ENCODE peak calls at places on chromosomes 1 and 21, in four cellular contexts. One of them, this sample, is unnamed.
A peak's percentile ranks its signal among the peaks of the same experiment; 100 is the strongest.

GRCh38 chr1:216562383-216562782 is 139.1 kb upstream of the USH2A start:
- DNase-seq in endothelial cell of umbilical vein: no peak
- DNase-seq in HepG2: no peak
- DNase-seq in K562: no peak
- DNase-seq in this sample: no peak

GRCh38 chr1:29703596-29703995 is 467.3 kb downstream of the PTPRU start:
- DNase-seq in K562: peak; percentile 61
- DNase-seq in endothelial cell of umbilical vein: peak; percentile 39
- DNase-seq in HepG2: no peak
- DNase-seq in this sample: no peak

GRCh38 chr1:12521096-12521495 is 96.9 kb downstream of the DHRS3 start:
- DNase-seq in HepG2: no peak
- DNase-seq in endothelial cell of umbilical vein: no peak
- DNase-seq in K562: no peak
- DNase-seq in this sample: no peak

GRCh38 chr1:81670286-81670685 is 130.4 kb upstream of the ADGRL2 start:
- DNase-seq in K562: no peak
- DNase-seq in endothelial cell of umbilical vein: peak; percentile 98
- DNase-seq in HepG2: no peak
- DNase-seq in this sample: no peak

GRCh38 chr1:219432966-219433365 is 179.9 kb downstream of the ZC3H11B start:
- DNase-seq in endothelial cell of umbilical vein: no peak
- DNase-seq in K562: no peak
- DNase-seq in HepG2: no peak
- DNase-seq in this sample: no peak

GRCh38 chr1:150813028-150813707 is 5.1 kb upstream of the CTSK start:
- DNase-seq in K562: peak; percentile 68
- DNase-seq in endothelial cell of umbilical vein: peak; percentile 83
- DNase-seq in HepG2: peak; percentile 36
- DNase-seq in this sample: peak; percentile 29

GRCh38 chr1:196078691-196079090 is 529.5 kb downstream of the KCNT2 start:
- DNase-seq in endothelial cell of umbilical vein: no peak
- DNase-seq in K562: peak; percentile 20
- DNase-seq in HepG2: no peak
- DNase-seq in this sample: no peak

GRCh38 chr1:29256395-29256794 is 20.1 kb downstream of the PTPRU start:
- DNase-seq in K562: no peak
- DNase-seq in HepG2: no peak
- DNase-seq in endothelial cell of umbilical vein: no peak
- DNase-seq in this sample: no peak

GRCh38 chr1:203746281-203746680 is 18.7 kb upstream of the LAX1 start:
- DNase-seq in HepG2: no peak
- DNase-seq in endothelial cell of umbilical vein: no peak
- DNase-seq in K562: no peak
- DNase-seq in this sample: no peak

GRCh38 chr1:76593614-76594013 is 273.7 kb upstream of the ST6GALNAC5 start:
- DNase-seq in HepG2: no peak
- DNase-seq in K562: no peak
- DNase-seq in endothelial cell of umbilical vein: no peak
- DNase-seq in this sample: no peak

GRCh38 chr1:65195495-65196417 is 47.8 kb downstream of the AK4 start:
- DNase-seq in HepG2: no peak
- DNase-seq in K562: peak; percentile 30
- DNase-seq in endothelial cell of umbilical vein: no peak
- DNase-seq in this sample: no peak

GRCh38 chr1:195065437-195065836 is 1542.8 kb downstream of the KCNT2 start:
- DNase-seq in K562: no peak
- DNase-seq in endothelial cell of umbilical vein: no peak
- DNase-seq in HepG2: no peak
- DNase-seq in this sample: no peak

GRCh38 chr1:51290489-51290847 is 39.9 kb downstream of the TTC39A start:
- DNase-seq in endothelial cell of umbilical vein: no peak
- DNase-seq in HepG2: no peak
- DNase-seq in K562: no peak
- DNase-seq in this sample: no peak

GRCh38 chr1:69410893-69411292 is 156.8 kb upstream of the LRRC7 start:
- DNase-seq in HepG2: no peak
- DNase-seq in K562: no peak
- DNase-seq in endothelial cell of umbilical vein: no peak
- DNase-seq in this sample: no peak

GRCh38 chr21:39633043-39633442 is 20.3 kb downstream of the B3GALT5 start:
- DNase-seq in HepG2: no peak
- DNase-seq in K562: no peak
- DNase-seq in endothelial cell of umbilical vein: no peak
- DNase-seq in this sample: no peak

GRCh38 chr1:206924549-206925115 is 2.9 kb upstream of the FCMR start:
- DNase-seq in endothelial cell of umbilical vein: no peak
- DNase-seq in HepG2: no peak
- DNase-seq in K562: no peak
- DNase-seq in this sample: no peak

GRCh38 chr1:192489748-192490147 is 85.8 kb upstream of the RGS1 start:
- DNase-seq in HepG2: no peak
- DNase-seq in K562: no peak
- DNase-seq in endothelial cell of umbilical vein: peak; percentile 95
- DNase-seq in this sample: no peak

GRCh38 chr1:164602480-164603093 is 43.6 kb downstream of the PBX1 start:
- DNase-seq in HepG2: no peak
- DNase-seq in endothelial cell of umbilical vein: peak; percentile 53
- DNase-seq in K562: no peak
- DNase-seq in this sample: peak; percentile 49

GRCh38 chr1:216812966-216813365 is 89.7 kb upstream of the ESRRG start:
- DNase-seq in K562: no peak
- DNase-seq in endothelial cell of umbilical vein: no peak
- DNase-seq in HepG2: no peak
- DNase-seq in this sample: no peak

GRCh38 chr1:184802739-184803492 is 48.3 kb upstream of the EDEM3 start:
- DNase-seq in K562: no peak
- DNase-seq in HepG2: no peak
- DNase-seq in endothelial cell of umbilical vein: no peak
- DNase-seq in this sample: no peak

GRCh38 chr1:221435510-221435909 is 306.4 kb downstream of the DUSP10 start:
- DNase-seq in K562: peak; percentile 32
- DNase-seq in endothelial cell of umbilical vein: peak; percentile 75
- DNase-seq in HepG2: peak; percentile 17
- DNase-seq in this sample: no peak

GRCh38 chr1:52590275-52590674 is 11.9 kb upstream of the GPX7 start:
- DNase-seq in endothelial cell of umbilical vein: no peak
- DNase-seq in K562: no peak
- DNase-seq in HepG2: no peak
- DNase-seq in this sample: no peak

GRCh38 chr1:115946116-115946515 is 30.2 kb upstream of the SLC22A15 start:
- DNase-seq in K562: no peak
- DNase-seq in endothelial cell of umbilical vein: no peak
- DNase-seq in HepG2: no peak
- DNase-seq in this sample: no peak

GRCh38 chr1:115952547-115952946 is 23.8 kb upstream of the SLC22A15 start:
- DNase-seq in endothelial cell of umbilical vein: no peak
- DNase-seq in K562: no peak
- DNase-seq in HepG2: no peak
- DNase-seq in this sample: no peak

GRCh38 chr1:115953180-115953579 is 23.1 kb upstream of the SLC22A15 start:
- DNase-seq in HepG2: no peak
- DNase-seq in K562: no peak
- DNase-seq in endothelial cell of umbilical vein: peak; percentile 23
- DNase-seq in this sample: no peak

GRCh38 chr1:115951552-115951951 is 24.8 kb upstream of the SLC22A15 start:
- DNase-seq in K562: no peak
- DNase-seq in HepG2: no peak
- DNase-seq in endothelial cell of umbilical vein: no peak
- DNase-seq in this sample: no peak

GRCh38 chr1:115949156-115949555 is 27.2 kb upstream of the SLC22A15 start:
- DNase-seq in HepG2: no peak
- DNase-seq in K562: no peak
- DNase-seq in endothelial cell of umbilical vein: no peak
- DNase-seq in this sample: no peak
- TF ChIP-seq JUN in HepG2: no peak
- TF ChIP-seq JUN in K562: no peak
- TF ChIP-seq JUN in endothelial cell of umbilical vein: no peak
- TF ChIP-seq JUN in this sample: no peak

DNA sequence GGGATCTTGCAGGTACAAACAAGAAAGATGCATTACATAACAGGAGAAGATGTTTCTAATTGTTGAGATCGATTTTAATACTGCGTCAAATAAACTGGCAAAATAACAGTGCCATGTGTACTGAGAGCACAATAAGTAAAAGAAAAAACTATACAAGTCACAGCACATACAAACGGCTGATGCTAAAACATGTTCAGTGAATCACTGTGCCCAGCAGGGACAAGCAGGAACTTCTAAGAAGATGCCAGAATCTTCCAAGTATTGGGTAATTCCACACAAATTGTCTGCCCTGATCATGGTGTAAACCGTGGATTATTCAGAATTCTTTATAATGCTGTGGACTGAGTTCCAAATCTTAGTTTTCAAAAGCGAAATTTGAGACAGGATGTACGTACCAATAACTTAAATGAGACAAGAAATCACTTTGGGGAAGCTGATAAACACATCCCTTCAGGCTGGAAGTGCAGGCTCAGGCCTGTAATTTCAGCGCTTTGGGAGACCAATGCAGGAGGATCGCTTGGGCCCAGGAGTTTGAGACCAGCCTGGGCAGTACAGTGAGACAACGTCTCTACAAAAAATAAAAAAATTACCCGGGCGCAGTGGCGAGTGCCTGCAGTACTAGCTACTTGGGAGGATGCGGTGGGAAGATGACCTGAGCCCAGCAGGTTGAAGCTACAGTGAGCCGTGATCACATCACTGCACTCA is 54.4 kb downstream of the CD2 start:
- DNase-seq in K562: no peak
- DNase-seq in endothelial cell of umbilical vein: no peak
- DNase-seq in HepG2: no peak
- DNase-seq in this sample: no peak
- TF ChIP-seq POLR2AphosphoS5 in K562: no peak
- TF ChIP-seq POLR2AphosphoS5 in endothelial cell of umbilical vein: no peak
- TF ChIP-seq POLR2AphosphoS5 in HepG2: no peak
- TF ChIP-seq POLR2AphosphoS5 in this sample: no peak

GRCh38 chr1:153566414-153567371 is 1.0 kb upstream of the S100A2 start:
- DNase-seq in HepG2: peak; percentile 89
- DNase-seq in K562: peak; percentile 94
- DNase-seq in endothelial cell of umbilical vein: peak; percentile 96
- DNase-seq in this sample: peak; percentile 90

GRCh38 chr1:153569465-153569864 is 3.8 kb upstream of the S100A2 start:
- DNase-seq in K562: no peak
- DNase-seq in endothelial cell of umbilical vein: no peak
- DNase-seq in HepG2: no peak
- DNase-seq in this sample: no peak

GRCh38 chr1:153567621-153568366 is 2.1 kb upstream of the S100A2 start:
- DNase-seq in K562: no peak
- DNase-seq in endothelial cell of umbilical vein: peak; percentile 39
- DNase-seq in HepG2: peak; percentile 50
- DNase-seq in this sample: no peak

GRCh38 chr1:153570874-153571273 is 5.2 kb upstream of the S100A2 start:
- DNase-seq in K562: no peak
- DNase-seq in HepG2: no peak
- DNase-seq in endothelial cell of umbilical vein: no peak
- DNase-seq in this sample: no peak

DNA sequence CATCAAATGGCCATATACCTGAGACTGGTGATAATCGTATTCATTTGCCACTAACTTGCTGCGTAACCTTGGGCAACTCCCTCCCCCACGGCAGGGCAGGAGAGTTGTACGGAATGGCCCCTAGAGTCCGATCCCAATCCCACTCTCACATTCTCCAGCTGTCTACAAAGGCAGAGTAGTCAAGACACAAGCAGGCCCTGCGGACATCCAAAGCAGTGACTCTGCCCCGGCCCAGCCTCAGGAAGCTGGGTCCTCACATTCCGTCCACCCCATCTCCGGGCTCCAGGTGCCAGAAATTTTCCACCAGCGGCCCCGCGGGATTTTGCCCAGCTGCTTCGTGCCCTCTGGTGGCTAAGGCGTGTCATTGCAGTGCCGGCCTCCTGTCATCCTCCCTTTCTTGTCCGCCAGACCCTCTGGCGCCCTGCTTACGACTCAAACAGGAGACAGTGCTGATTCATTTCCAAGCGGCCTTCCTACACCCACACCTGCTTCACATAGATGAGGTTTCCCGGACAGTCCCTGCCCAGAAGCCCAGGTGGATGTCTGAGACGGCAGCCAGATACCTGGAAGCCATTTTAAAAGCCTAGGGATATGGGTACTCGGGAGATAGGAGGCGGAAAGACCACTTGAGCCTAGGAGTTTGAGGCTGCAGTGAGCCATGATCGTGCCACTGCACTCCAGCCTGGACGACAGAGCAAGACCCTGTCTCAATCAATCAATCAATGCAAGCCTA is 2.9 kb upstream of the S100A2 start:
- DNase-seq in HepG2: peak; percentile 86
- DNase-seq in endothelial cell of umbilical vein: peak; percentile 91
- DNase-seq in K562: peak; percentile 90
- DNase-seq in this sample: peak; percentile 81
- H3K4me2 ChIP-seq in HepG2: peak overlapping the region; percentile 82
- H3K4me2 ChIP-seq in endothelial cell of umbilical vein: peak overlapping the region; percentile 4
- H3K4me2 ChIP-seq in K562: peak overlapping the region; percentile 75
- H3K4me2 ChIP-seq in this sample: peak overlapping the region; percentile 61

GRCh38 chr1:9466780-9467755 is 72.2 kb upstream of the SLC25A33 start:
- DNase-seq in K562: no peak
- DNase-seq in HepG2: no peak
- DNase-seq in endothelial cell of umbilical vein: no peak
- DNase-seq in this sample: no peak
- TF ChIP-seq JUN in K562: no peak
- TF ChIP-seq JUN in HepG2: no peak
- TF ChIP-seq JUN in endothelial cell of umbilical vein: no peak
- TF ChIP-seq JUN in this sample: no peak

GRCh38 chr1:91783423-91784162 is 102.4 kb downstream of the TGFBR3 start:
- DNase-seq in K562: no peak
- DNase-seq in endothelial cell of umbilical vein: peak; percentile 87
- DNase-seq in HepG2: no peak
- DNase-seq in this sample: no peak

GRCh38 chr1:91778964-91779363 is 107.0 kb downstream of the TGFBR3 start:
- DNase-seq in HepG2: no peak
- DNase-seq in endothelial cell of umbilical vein: no peak
- DNase-seq in K562: no peak
- DNase-seq in this sample: no peak

GRCh38 chr1:91779603-91780021 is 106.3 kb downstream of the TGFBR3 start:
- DNase-seq in endothelial cell of umbilical vein: peak; percentile 24
- DNase-seq in HepG2: no peak
- DNase-seq in K562: no peak
- DNase-seq in this sample: no peak

GRCh38 chr1:91781916-91782622 is 103.9 kb downstream of the TGFBR3 start:
- DNase-seq in K562: no peak
- DNase-seq in endothelial cell of umbilical vein: no peak
- DNase-seq in HepG2: no peak
- DNase-seq in this sample: no peak

DNA sequence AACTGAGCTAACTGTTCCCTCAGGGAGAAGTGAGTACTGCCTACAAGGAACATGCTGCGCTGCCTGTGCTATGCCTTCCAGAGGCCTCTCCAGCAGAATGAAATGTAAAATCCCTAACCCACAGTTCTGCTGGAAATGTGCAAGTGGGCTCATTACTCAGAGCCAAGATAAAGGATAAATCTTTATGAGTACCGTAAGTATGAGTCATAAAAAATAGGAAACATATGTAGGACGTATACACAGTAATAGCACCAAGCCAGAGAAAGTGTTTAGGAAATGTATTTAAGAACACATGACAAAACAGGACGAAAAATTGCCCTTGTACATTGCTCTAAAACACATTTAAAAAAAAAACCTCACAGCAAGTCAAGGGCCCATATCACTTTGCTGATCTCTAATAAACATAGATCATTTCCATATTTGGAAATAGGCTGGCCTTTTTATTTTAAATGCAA is 104.6 kb downstream of the TGFBR3 start:
- DNase-seq in HepG2: no peak
- DNase-seq in K562: no peak
- DNase-seq in endothelial cell of umbilical vein: peak; percentile 94
- DNase-seq in this sample: no peak
- TF ChIP-seq POLR2AphosphoS5 in HepG2: no peak
- TF ChIP-seq POLR2AphosphoS5 in K562: no peak
- TF ChIP-seq POLR2AphosphoS5 in endothelial cell of umbilical vein: peak; percentile 50
- TF ChIP-seq POLR2AphosphoS5 in this sample: no peak

This sample was measured in H1.